ENCODE peak calls at places on chromosomes 13 and 19, in nine cellular contexts. A, N, C, D, Y, G, J, L and M are unnamed samples.

GRCh38 chr19:17078920-17079709 is 3.5 kb downstream of the MYO9B start:
- DNase-seq in A (no peak), N (peak; percentile 17), C (no peak), D (no peak), Y (no peak), G (no peak), J (no peak), L (no peak), M (no peak)

GRCh38 chr13:84528408-84529055 is 646.3 kb upstream of the SLITRK1 start:
- DNase-seq in A (no peak), N (no peak), C (no peak), D (no peak), Y (no peak), G (no peak), J (no peak), L (no peak), M (no peak)

GRCh38 chr19:17550076-17550667 is 5.3 kb upstream of the COLGALT1 start:
- DNase-seq in A (no peak), N (no peak), C (no peak), D (no peak), Y (no peak), G (no peak), J (no peak), L (no peak), M (no peak)

GRCh38 chr13:52925775-52926285 is 77.4 kb upstream of the PCDH8 start:
- DNase-seq in A (no peak), N (peak; percentile 89), C (peak; percentile 61), D (peak; percentile 67), Y (no peak), G (no peak), J (peak; percentile 56), L (no peak), M (no peak)

GRCh38 chr19:28553005-28553404 is 659.9 kb downstream of the UQCRFS1 start:
- DNase-seq in A (peak; percentile 0), N (no peak), C (no peak), D (no peak), Y (no peak), G (no peak), J (no peak), L (no peak), M (no peak)

GRCh38 chr13:30872685-30873443 is 33.2 kb upstream of the MEDAG start:
- DNase-seq in A (peak; percentile 95), N (peak; percentile 35), C (peak; percentile 68), D (no peak), Y (peak; percentile 57), G (peak; percentile 88), J (no peak), L (peak; percentile 71), M (peak; percentile 66)

GRCh38 chr19:55005684-55006488 is 32.2 kb downstream of the GP6 start:
- DNase-seq in A (peak; percentile 77), N (peak; percentile 87), C (no peak), D (peak; percentile 34), Y (peak; percentile 55), G (no peak), J (no peak), L (no peak), M (peak; percentile 86)

GRCh38 chr19:57227461-57227860 is 3.4 kb upstream of the AURKC start:
- DNase-seq in A (no peak), N (no peak), C (no peak), D (no peak), Y (peak; percentile 14), G (no peak), J (no peak), L (no peak), M (no peak)

GRCh38 chr19:10975374-10976036 is 14.7 kb downstream of the SMARCA4 start:
- DNase-seq in A (peak; percentile 59), N (no peak), C (peak; percentile 82), D (no peak), Y (peak; percentile 52), G (peak; percentile 52), J (peak; percentile 62), L (no peak), M (no peak)

GRCh38 chr13:97142452-97142851 is 79.7 kb upstream of the MBNL2 start:
- DNase-seq in A (no peak), N (no peak), C (peak; percentile 57), D (peak; percentile 4), Y (peak; percentile 81), G (no peak), J (peak; percentile 26), L (no peak), M (no peak)

DNA sequence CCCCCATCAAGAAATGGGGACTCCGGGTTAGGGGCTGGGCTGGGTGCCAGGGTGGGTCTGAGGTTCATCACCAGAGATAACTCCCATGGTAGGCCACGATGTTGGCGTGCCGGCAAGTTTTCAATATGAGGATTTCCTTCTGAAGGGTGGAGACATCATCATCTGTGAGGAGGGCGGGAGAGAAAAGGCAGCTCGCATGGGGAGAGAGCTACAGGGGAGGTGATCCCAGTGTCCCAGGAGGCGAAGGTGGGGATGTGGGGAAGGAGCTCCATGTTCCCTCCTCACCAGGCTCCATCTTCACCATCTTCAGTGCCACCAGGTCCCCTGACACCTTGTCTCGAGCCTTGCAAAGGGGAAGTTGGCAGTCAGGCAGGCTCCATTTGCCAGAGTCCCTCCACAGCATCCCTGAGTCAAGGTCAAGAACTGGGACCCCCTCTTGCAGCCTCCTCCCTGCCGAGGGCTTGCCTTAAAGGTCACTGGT is 430 bp downstream of the MAP4K1 start:
- DNase-seq in A (no peak), N (no peak), C (no peak), D (no peak), Y (no peak), G (no peak), J (no peak), L (no peak), M (no peak)
- H3K4me3 ChIP-seq in A (no peak overlapping the region), N (no peak overlapping the region), C (peak overlapping the region; percentile 95), D (no peak overlapping the region), Y (peak overlapping the region; percentile 77), G (peak overlapping the region; percentile 98), J (peak overlapping the region; percentile 86), L (no peak overlapping the region), M (no peak overlapping the region)

GRCh38 chr19:47319923-47320871 is 10.5 kb downstream of the C5AR1 start:
- DNase-seq in A (no peak), N (no peak), C (no peak), D (no peak), Y (no peak), G (no peak), J (no peak), L (no peak), M (no peak)

GRCh38 chr19:47321582-47321981 is 10.4 kb upstream of the C5AR2 start:
- DNase-seq in A (no peak), N (no peak), C (no peak), D (no peak), Y (no peak), G (no peak), J (no peak), L (no peak), M (no peak)

GRCh38 chr19:47324502-47324901 is 7.5 kb upstream of the C5AR2 start:
- DNase-seq in A (no peak), N (no peak), C (no peak), D (no peak), Y (peak; percentile 48), G (peak; percentile 60), J (peak; percentile 41), L (no peak), M (no peak)

GRCh38 chr19:47322048-47322447 is 9.9 kb upstream of the C5AR2 start:
- DNase-seq in A (no peak), N (no peak), C (no peak), D (no peak), Y (no peak), G (no peak), J (no peak), L (no peak), M (no peak)

DNA sequence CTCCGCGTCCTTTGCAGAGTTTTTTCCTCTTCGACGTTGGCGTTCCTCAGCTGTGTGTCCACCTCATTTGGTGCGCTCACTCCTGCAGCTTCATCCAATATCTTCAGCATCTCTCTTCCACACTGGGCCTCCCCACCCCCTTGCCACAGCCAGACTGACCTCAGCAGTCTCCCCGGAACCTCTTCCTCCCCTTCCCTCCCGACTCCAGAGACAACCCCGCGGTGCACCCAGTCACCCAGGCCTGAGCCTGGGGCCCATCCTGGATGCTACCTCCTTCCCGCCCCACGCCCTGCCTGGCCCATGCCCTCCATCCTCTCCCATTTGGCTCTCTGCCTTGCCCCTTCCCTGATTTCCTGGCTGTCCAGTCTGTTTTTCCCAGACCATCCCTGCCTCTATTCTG is 8.1 kb upstream of the C5AR2 start:
- DNase-seq in A (no peak), N (no peak), C (no peak), D (no peak), Y (no peak), G (no peak), J (no peak), L (no peak), M (no peak)
- TF ChIP-seq CTCF in A (no peak), N (no peak), C (no peak), D (no peak), Y (no peak), G (no peak), J (no peak), L (no peak), M (no peak)

GRCh38 chr19:3294080-3294850 is 69.8 kb downstream of the CELF5 start:
- DNase-seq in A (no peak), N (no peak), C (no peak), D (no peak), Y (no peak), G (no peak), J (no peak), L (no peak), M (no peak)

GRCh38 chr19:3289971-3290569 is 65.6 kb downstream of the CELF5 start:
- DNase-seq in A (no peak), N (peak; percentile 40), C (no peak), D (no peak), Y (no peak), G (no peak), J (no peak), L (no peak), M (no peak)

GRCh38 chr19:3292958-3293529 is 68.6 kb downstream of the CELF5 start:
- DNase-seq in A (no peak), N (no peak), C (no peak), D (no peak), Y (no peak), G (no peak), J (no peak), L (no peak), M (no peak)

GRCh38 chr19:3293560-3293959 is 69.1 kb downstream of the CELF5 start:
- DNase-seq in A (no peak), N (no peak), C (no peak), D (no peak), Y (no peak), G (no peak), J (no peak), L (no peak), M (no peak)

DNA sequence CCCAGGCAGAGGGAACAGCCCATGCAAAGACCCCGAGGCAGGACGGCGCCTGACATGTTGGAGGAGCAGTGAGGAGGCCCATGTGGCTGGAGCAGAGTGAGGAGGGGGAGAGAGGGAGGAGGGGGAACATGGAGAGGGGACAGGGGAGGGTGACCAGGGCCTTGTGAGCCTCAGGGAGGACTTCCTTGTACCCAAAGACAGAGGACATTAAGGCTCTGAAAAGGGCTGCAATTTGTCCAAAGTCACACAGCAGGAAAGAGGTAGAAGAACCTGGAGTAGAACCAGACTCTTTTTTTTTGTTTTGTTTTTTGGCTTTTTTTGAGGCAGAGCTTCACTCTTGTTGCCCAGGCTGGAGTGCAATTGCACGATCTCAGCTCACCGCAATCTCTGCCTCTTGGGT is 67.2 kb downstream of the CELF5 start:
- DNase-seq in A (no peak), N (no peak), C (no peak), D (no peak), Y (no peak), G (no peak), J (no peak), L (no peak), M (no peak)
- H3K27me3 ChIP-seq in A (peaks cover 2% of the 10 kb centered on the region), N (no peaks in the 10 kb centered on the region), C (peaks cover 56% of the 10 kb centered on the region), D (no peaks in the 10 kb centered on the region), Y (peaks cover 4% of the 10 kb centered on the region), G (no peaks in the 10 kb centered on the region), J (peaks cover 94% of the 10 kb centered on the region), L (peaks cover 23% of the 10 kb centered on the region), M (peaks cover 23% of the 10 kb centered on the region)

GRCh38 chr19:34135401-34135800 is 36.9 kb upstream of the LSM14A start:
- DNase-seq in A (no peak), N (no peak), C (no peak), D (no peak), Y (no peak), G (no peak), J (no peak), L (no peak), M (no peak)
- H3K4me3 ChIP-seq in A (no peak overlapping the region), N (no peak overlapping the region), C (peak overlapping the region; percentile 83), D (no peak overlapping the region), Y (no peak overlapping the region), G (no peak overlapping the region), J (peak overlapping the region; percentile 89), L (no peak overlapping the region), M (no peak overlapping the region)